ENCODE peak calls at places on chromosomes 2 and 18, in six cellular contexts. W, O, G, N, Q and Z are unnamed samples.

GRCh38 chr2:201909961-201910361 is 103.6 kb downstream of the CDK15 start:
- DNase-seq in W (no peak), Q (no peak), N (no peak), O (no peak), G (peak), Z (no peak)

GRCh38 chr2:189248116-189248515 is 68.6 kb upstream of the COL5A2 start:
- DNase-seq in W (no peak), G (no peak), N (no peak), O (no peak), Q (no peak), Z (no peak)

GRCh38 chr2:102063360-102063947 is 71.7 kb downstream of the IL1R2 start:
- DNase-seq in N (no peak), O (peak), W (peak), Q (no peak), G (no peak), Z (peak)

GRCh38 chr2:27353762-27354596 is 2.6 kb downstream of the GTF3C2 start:
- DNase-seq in O (no peak), G (no peak), W (no peak), Q (peak), N (no peak), Z (no peak)

GRCh38 chr18:21656402-21656801 is 44.3 kb downstream of the SNRPD1 start:
- DNase-seq in N (no peak), O (no peak), G (no peak), Q (no peak), W (no peak), Z (no peak)

GRCh38 chr2:226478121-226478809 is 321.4 kb downstream of the IRS1 start:
- DNase-seq in W (peak), O (peak), G (peak), N (peak), Q (peak), Z (peak)

GRCh38 chr2:49836017-49836416 is 681.7 kb upstream of the FSHR start:
- DNase-seq in Q (no peak), N (no peak), G (no peak), O (no peak), W (no peak), Z (no peak)

GRCh38 chr18:36187138-36187825 is at the start of gene MOCOS:
- DNase-seq in Q (peak), O (peak), N (peak), G (peak), W (peak), Z (peak)

GRCh38 chr2:212712991-212713390 is 174.4 kb upstream of the ERBB4 start:
- DNase-seq in G (peak), N (no peak), O (no peak), W (no peak), Q (no peak), Z (no peak)

GRCh38 chr18:46402396-46402795 is 254.6 kb downstream of the LOXHD1 start:
- DNase-seq in G (no peak), O (no peak), Q (no peak), W (no peak), N (no peak), Z (no peak)

GRCh38 chr18:64254399-64255093 is 105.7 kb upstream of the LINC00305 start:
- DNase-seq in W (no peak), G (no peak), O (no peak), Q (no peak), N (no peak), Z (no peak)

GRCh38 chr2:226399006-226399405 is 400.6 kb downstream of the IRS1 start:
- DNase-seq in G (no peak), W (no peak), Q (no peak), O (no peak), N (no peak), Z (no peak)

GRCh38 chr2:215791481-215791937 is 221.8 kb downstream of the MREG start:
- DNase-seq in G (no peak), W (no peak), N (no peak), O (no peak), Q (no peak), Z (no peak)

GRCh38 chr2:181741756-181742155 is 61.4 kb upstream of the NEUROD1 start:
- DNase-seq in G (peak), O (no peak), W (no peak), N (no peak), Q (no peak), Z (no peak)

GRCh38 chr2:189702071-189702470 is 27.6 kb downstream of the ANKAR start:
- DNase-seq in N (peak), G (no peak), Q (no peak), W (no peak), O (no peak), Z (no peak)

GRCh38 chr2:206915136-206915535 is 24.2 kb upstream of the CPO start:
- DNase-seq in G (peak), N (peak), W (no peak), Q (peak), O (no peak), Z (no peak)

GRCh38 chr2:63698825-63699548 is 110.2 kb downstream of the MDH1 start:
- DNase-seq in Q (peak), N (peak), G (peak), O (no peak), W (peak), Z (no peak)

GRCh38 chr18:64037812-64038414 is 68.0 kb downstream of the SERPINB8 start:
- DNase-seq in W (no peak), G (peak), N (peak), Q (peak), O (no peak), Z (no peak)

GRCh38 chr2:168706806-168707205 is 95.6 kb upstream of the NOSTRIN start:
- DNase-seq in O (no peak), G (no peak), N (no peak), Q (no peak), W (no peak), Z (no peak)

GRCh38 chr18:37499008-37499407 is 66.6 kb downstream of the CELF4 start:
- DNase-seq in O (no peak), N (no peak), W (no peak), G (no peak), Q (no peak), Z (no peak)

GRCh38 chr2:33531345-33532059 is 55.1 kb downstream of the RASGRP3 start:
- DNase-seq in N (no peak), Q (no peak), G (no peak), W (no peak), O (no peak), Z (no peak)

GRCh38 chr2:56981554-56981953 is 797.8 kb downstream of the CCDC85A start:
- DNase-seq in O (no peak), G (peak), Q (no peak), N (no peak), W (no peak), Z (no peak)

GRCh38 chr2:24123212-24124002 is at the start of the genes FAM228B and PFN4:
- DNase-seq in Q (peak), G (peak), N (peak), W (peak), O (peak), Z (peak)

GRCh38 chr2:167294031-167294774 is 405.9 kb downstream of the XIRP2 start:
- DNase-seq in O (peak), N (peak), G (peak), Q (no peak), W (no peak), Z (no peak)

GRCh38 chr2:130963058-130963848 is 126.5 kb downstream of the ARHGEF4 start:
- DNase-seq in N (no peak), W (no peak), G (no peak), O (no peak), Q (no peak), Z (no peak)

GRCh38 chr2:177118636-177119035 is 94.0 kb upstream of the HNRNPA3 start:
- DNase-seq in N (no peak), Q (no peak), O (no peak), G (no peak), W (no peak), Z (no peak)

GRCh38 chr2:134407154-134407890 is 153.4 kb downstream of the MGAT5 start:
- DNase-seq in O (no peak), W (no peak), N (no peak), Q (no peak), G (peak), Z (no peak)

GRCh38 chr2:160006466-160006865 is 55.9 kb downstream of the PLA2R1 start:
- DNase-seq in W (no peak), O (no peak), Q (no peak), N (no peak), G (no peak), Z (no peak)

GRCh38 chr2:152453129-152453642 is 118.2 kb downstream of the FMNL2 start:
- DNase-seq in O (no peak), G (no peak), W (no peak), N (no peak), Q (no peak), Z (no peak)
- H3K4me3 ChIP-seq in O (no peak), G (no peak), W (no peak), N (no peak), Q (no peak), Z (no peak)

GRCh38 chr2:121558329-121558728 is 27.6 kb downstream of the RNU4ATAC start:
- DNase-seq in N (no peak), Q (no peak), G (no peak), W (no peak), O (no peak), Z (no peak)

GRCh38 chr2:121561617-121562268 is 31.1 kb downstream of the RNU4ATAC start:
- DNase-seq in Q (no peak), O (no peak), N (no peak), G (peak), W (no peak), Z (no peak)

GRCh38 chr2:121564905-121565304 is 34.2 kb downstream of the RNU4ATAC start:
- DNase-seq in Q (no peak), O (no peak), G (no peak), W (no peak), N (no peak), Z (no peak)

GRCh38 chr2:121565389-121566250 is 34.9 kb downstream of the RNU4ATAC start:
- DNase-seq in N (no peak), O (no peak), W (no peak), Q (no peak), G (no peak), Z (no peak)

GRCh38 chr2:121562269-121563176 is 31.8 kb downstream of the RNU4ATAC start:
- DNase-seq in N (no peak), G (no peak), W (no peak), O (no peak), Q (no peak), Z (no peak)
- H3K27ac ChIP-seq in N (no peak), G (peak), W (no peak), O (peak), Q (no peak), Z (peak)

DNA sequence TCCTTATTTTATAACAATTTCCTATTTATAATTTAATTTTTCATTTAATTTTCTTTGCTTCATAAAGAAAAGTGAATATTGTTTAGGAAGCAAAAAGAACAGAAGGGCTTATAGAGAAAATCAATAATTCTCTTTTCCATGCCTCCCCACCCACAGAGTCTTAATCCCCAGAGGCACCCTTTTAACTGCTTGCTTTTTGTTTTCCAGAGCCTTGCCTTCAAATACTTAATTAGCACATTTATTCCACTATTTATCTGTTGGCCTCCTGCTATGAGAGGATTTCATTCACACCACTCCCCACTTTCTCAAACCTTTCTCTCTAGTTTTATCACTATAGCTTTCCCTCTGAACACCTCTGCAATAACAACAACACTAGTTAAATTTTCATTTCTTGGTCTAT is 373.6 kb downstream of the MBD2 start:
- DNase-seq in Q (no peak), G (no peak), N (no peak), W (no peak), O (no peak), Z (no peak)
- H3K4me3 ChIP-seq in Q (no peak), G (no peak), N (no peak), W (no peak), O (no peak), Z (no peak)

DNA sequence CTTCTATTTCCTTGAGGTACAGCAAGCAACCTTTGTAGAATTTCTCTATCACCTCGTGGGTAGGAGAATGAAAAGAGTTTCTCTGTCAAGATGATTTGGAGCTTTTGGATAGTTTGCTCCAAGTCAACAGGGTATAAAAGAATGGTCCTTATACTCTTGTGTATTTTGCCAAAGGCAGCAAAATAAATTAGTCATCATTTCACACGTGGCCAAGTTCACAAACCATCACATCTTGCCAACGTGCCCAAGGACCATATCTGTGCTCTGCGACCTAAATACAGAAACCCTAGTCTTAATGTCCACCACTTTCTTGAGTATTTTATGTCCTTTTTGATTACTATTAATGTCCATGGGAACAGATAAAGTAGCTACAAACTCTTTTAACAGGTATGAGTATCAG is 262.9 kb downstream of the AFF3 start:
- DNase-seq in G (peak), W (no peak), Q (no peak), O (no peak), N (no peak), Z (no peak)
- H3K27ac ChIP-seq in G (no peak), W (no peak), Q (no peak), O (no peak), N (no peak), Z (no peak)

GRCh38 chr2:185471441-185471840 is 267.2 kb upstream of the FSIP2 start:
- DNase-seq in W (no peak), N (no peak), O (no peak), G (no peak), Q (no peak), Z (no peak)

GRCh38 chr2:185473838-185474237 is 264.8 kb upstream of the FSIP2 start:
- DNase-seq in O (no peak), N (no peak), G (no peak), W (no peak), Q (no peak), Z (no peak)

GRCh38 chr2:185472574-185472973 is 266.0 kb upstream of the FSIP2 start:
- DNase-seq in G (no peak), N (no peak), Q (no peak), W (no peak), O (no peak), Z (no peak)

GRCh38 chr2:185477452-185477851 is 261.2 kb upstream of the FSIP2 start:
- DNase-seq in N (no peak), G (peak), O (no peak), W (no peak), Q (no peak), Z (no peak)

DNA sequence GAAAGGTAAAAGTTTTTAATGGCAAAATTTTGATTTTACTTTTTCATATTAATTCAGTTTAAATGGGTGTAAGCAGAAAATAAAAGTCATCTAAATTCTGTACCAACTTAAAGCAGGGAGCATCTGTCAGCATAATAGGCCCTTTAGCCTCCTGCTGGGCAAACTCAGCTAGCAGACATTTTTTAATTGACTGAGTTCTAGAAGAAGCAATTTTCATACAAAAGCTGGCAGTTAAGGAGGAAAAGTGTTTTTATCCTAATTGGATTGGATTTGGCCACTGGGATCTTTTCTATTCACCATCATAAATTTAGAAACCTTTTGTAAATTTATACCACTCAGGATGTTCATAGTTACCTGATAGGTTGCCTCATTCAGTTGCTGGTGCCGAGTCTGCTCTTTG is 262.7 kb upstream of the FSIP2 start:
- DNase-seq in N (no peak), Q (no peak), W (no peak), O (no peak), G (no peak), Z (no peak)
- H3K4me3 ChIP-seq in N (no peak), Q (no peak), W (no peak), O (no peak), G (no peak), Z (no peak)

DNA sequence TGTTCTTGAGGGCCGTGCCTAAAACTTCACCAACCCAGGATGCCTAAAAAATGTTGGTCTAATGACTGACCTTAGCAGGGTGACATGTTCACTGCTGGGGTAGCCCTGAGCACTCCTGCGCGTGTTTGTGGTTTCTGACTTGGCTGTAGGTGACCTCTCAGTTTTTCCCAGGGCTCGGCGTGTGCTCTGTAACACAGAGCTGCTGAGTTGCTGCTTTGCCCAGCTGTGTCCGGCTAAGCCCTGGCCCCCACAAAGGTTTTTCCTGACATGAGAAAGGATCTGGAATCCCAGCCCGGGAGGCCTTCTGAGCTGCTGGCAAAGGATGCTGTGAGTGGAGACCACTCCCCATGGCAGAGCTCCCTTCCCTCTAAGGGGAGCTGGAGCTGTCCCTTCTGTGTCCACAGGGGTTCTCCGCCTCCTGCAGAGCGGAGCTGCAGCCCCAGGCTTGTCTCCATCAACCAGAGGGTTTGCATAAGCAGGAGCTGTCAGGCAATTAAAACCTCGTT is 52.7 kb downstream of the CRIM1 start:
- DNase-seq in W (no peak), Q (no peak), O (no peak), G (peak), N (peak), Z (no peak)
- H3K27ac ChIP-seq in W (no peak), Q (no peak), O (peak), G (peak), N (peak), Z (no peak)

DNA sequence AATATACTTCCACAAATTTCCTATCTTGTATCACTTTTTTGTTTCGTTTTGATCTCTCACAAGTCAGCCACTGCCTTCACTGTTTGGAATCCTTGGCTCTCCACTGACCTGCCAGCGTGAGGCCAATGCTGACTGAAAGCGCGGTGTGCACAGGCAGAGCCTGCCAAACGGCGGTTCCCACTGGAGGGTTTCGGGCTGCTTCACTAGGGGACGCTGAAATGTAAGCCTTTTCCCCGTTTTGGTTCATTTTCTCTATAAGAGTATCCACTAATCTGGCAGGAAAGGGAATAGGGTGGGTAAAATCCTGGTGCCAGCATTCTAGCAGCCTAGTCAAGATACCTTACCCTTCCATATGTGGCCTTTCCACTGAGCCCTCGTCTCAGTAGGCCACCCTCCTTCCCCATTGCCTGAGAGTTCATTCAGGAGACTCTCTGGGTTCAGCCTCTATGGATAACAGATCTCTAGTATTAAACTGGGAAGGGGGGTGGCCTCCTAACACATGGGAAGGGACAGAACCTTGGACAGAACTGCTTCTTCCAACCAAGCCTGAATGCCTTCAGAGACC is 91.5 kb downstream of the DYM start:
- DNase-seq in O (no peak), G (peak), Q (peak), N (no peak), W (peak), Z (peak)
- H3K4me3 ChIP-seq in O (no peak), G (peak), Q (no peak), N (no peak), W (no peak), Z (no peak)

DNA sequence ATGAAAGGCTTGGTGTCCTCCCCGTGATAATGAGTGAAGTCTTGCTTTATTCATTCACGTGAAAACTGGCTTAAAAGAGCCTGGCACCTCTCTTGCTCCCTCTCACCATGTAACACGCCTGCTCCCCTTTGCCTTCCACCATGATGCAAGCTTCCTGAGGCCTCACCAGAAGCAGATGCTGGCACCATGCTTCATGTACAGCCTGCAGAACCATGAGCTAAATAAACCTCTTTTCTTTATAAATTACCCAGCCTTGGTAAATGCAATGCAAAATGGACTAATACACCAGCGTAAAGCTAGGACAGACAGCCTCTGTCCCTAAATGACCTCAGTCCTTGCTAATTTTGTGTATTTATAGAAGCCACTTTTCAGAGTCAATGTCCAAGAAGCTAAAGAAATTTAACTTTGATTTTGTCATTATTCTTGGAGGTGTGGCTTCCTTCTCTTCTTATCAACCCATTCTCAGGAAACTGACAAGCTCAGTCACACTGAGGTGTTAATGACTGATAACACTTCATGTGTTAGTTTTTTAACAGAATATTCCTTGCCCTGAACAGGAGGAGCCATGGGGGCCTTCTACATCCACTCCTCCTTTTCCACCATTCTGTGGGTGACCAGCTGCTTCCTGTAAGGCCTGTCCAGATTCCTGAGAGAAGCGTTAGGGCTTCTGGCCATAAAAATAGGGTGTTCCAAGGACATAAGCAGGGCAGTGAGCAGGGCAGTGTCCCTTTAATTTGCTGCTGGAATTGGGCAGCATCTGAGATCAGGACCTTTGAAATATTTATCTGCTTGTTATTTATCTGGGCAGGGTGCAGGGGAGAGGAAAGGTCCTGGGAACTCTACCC is 38.0 kb upstream of the EPAS1 start:
- DNase-seq in O (no peak), Q (no peak), N (no peak), W (no peak), G (no peak), Z (peak)
- H3K27ac ChIP-seq in O (no peak), Q (peak), N (no peak), W (peak), G (no peak), Z (no peak)

GRCh38 chr18:23587220-23587642 is 925 bp upstream of the NPC1 start:
- DNase-seq in G (no peak), Q (peak), W (no peak), N (no peak), O (no peak), Z (no peak)
- H3K4me3 ChIP-seq in G (no peak), Q (no peak), W (peak), N (no peak), O (peak), Z (peak)